ENCODE peak calls at places on chromosomes 12 and 14, in four cellular contexts. N is A549, J is H1, T is HepG2. P is an unnamed sample.
A peak's percentile ranks its signal among the peaks of the same experiment; 100 is the strongest.

GRCh38 chr12:106301241-106301610 is 1.3 kb upstream of the TCP11L2 start:
- DNase-seq in N (no peak), T (no peak), J (no peak), P (no peak)

GRCh38 chr12:82896979-82897378 is 210.3 kb downstream of the TMTC2 start:
- DNase-seq in N (peak; percentile 28), T (no peak), J (no peak), P (peak; percentile 8)

GRCh38 chr14:52922059-52922458 is 28.8 kb downstream of the FERMT2 start:
- DNase-seq in J (no peak), T (no peak), N (no peak), P (no peak)

GRCh38 chr12:58314610-58315009 is 373.2 kb downstream of the ATP23 start:
- DNase-seq in J (no peak), T (no peak), N (no peak), P (peak; percentile 41)

GRCh38 chr14:71610149-71610548 is 322.1 kb upstream of the RGS6 start:
- DNase-seq in T (no peak), J (no peak), N (no peak), P (no peak)

GRCh38 chr14:104278214-104278534 is 139.8 kb downstream of the KIF26A start:
- DNase-seq in T (no peak), N (no peak), J (no peak), P (no peak)

GRCh38 chr14:104723651-104724406 is at the start of gene ADSS1:
- DNase-seq in T (peak; percentile 24), N (peak; percentile 70), J (no peak), P (peak; percentile 46)

GRCh38 chr14:103191856-103192835 is 68.9 kb downstream of the TNFAIP2 start:
- DNase-seq in J (no peak), N (no peak), T (no peak), P (no peak)

GRCh38 chr14:87990687-87991086 is 2.3 kb downstream of the GALC start:
- DNase-seq in T (no peak), J (no peak), N (no peak), P (no peak)

GRCh38 chr14:36271939-36272907 is 48.2 kb downstream of the MBIP start:
- DNase-seq in N (no peak), T (no peak), J (no peak), P (peak; percentile 5)

GRCh38 chr14:104734601-104734990 is 10.6 kb downstream of the ADSS1 start:
- DNase-seq in T (no peak), N (no peak), J (no peak), P (no peak)

GRCh38 chr12:131536337-131536736 is 174.6 kb upstream of the SFSWAP start:
- DNase-seq in J (no peak), T (no peak), N (no peak), P (no peak)

GRCh38 chr12:68888243-68888642 is 44.7 kb downstream of the CPM start:
- DNase-seq in T (no peak), N (no peak), J (no peak), P (no peak)

GRCh38 chr12:112537710-112538396 is 119.1 kb downstream of the PTPN11 start:
- DNase-seq in N (no peak), J (peak; percentile 60), T (peak; percentile 56), P (no peak)

GRCh38 chr12:1099158-1099557 is 108.1 kb downstream of the ERC1 start:
- DNase-seq in J (no peak), N (no peak), T (no peak), P (no peak)

GRCh38 chr12:153080-153746 is 60.7 kb downstream of the SLC6A12 start:
- DNase-seq in N (peak; percentile 90), T (peak; percentile 75), J (peak; percentile 70), P (peak; percentile 29)

GRCh38 chr12:51262758-51263177 is 7.4 kb downstream of the SMAGP start:
- DNase-seq in N (peak; percentile 46), J (no peak), T (no peak), P (peak; percentile 63)

GRCh38 chr12:89861086-89861485 is 152.4 kb upstream of the ATP2B1 start:
- DNase-seq in N (no peak), T (no peak), J (no peak), P (no peak)

GRCh38 chr12:11059041-11059440 is 3.1 kb downstream of the TAS2R46 start:
- DNase-seq in T (no peak), J (no peak), N (no peak), P (no peak)

GRCh38 chr12:132847363-132848356 is 19.0 kb upstream of the GOLGA3 start:
- DNase-seq in T (no peak), J (peak; percentile 47), N (no peak), P (no peak)

GRCh38 chr12:90953956-90954421 is 987 bp downstream of the CCER1 start:
- DNase-seq in J (peak; percentile 87), T (peak; percentile 38), N (no peak), P (no peak)

GRCh38 chr14:78902010-78902623 is 731.9 kb downstream of the NRXN3 start:
- DNase-seq in N (no peak), T (peak; percentile 8), J (no peak), P (peak; percentile 44)

GRCh38 chr14:55448146-55448614 is 7.8 kb upstream of the TBPL2 start:
- DNase-seq in J (no peak), N (peak; percentile 79), T (no peak), P (peak; percentile 96)

GRCh38 chr12:69898236-69898635 is 73.2 kb downstream of the MYRFL start:
- DNase-seq in J (no peak), T (no peak), N (no peak), P (no peak)

GRCh38 chr12:6605425-6606330 is 1.5 kb downstream of the CHD4 start:
- DNase-seq in N (peak; percentile 36), J (no peak), T (no peak), P (peak; percentile 15)

GRCh38 chr12:90801776-90802175 is 153.2 kb downstream of the CCER1 start:
- DNase-seq in N (no peak), J (no peak), T (no peak), P (peak; percentile 54)

GRCh38 chr12:98893601-98894411 is 248.7 kb downstream of the APAF1 start:
- DNase-seq in T (no peak), N (no peak), J (no peak), P (no peak)

GRCh38 chr14:89667983-89668382 is 250.9 kb upstream of the FOXN3 start:
- DNase-seq in T (no peak), N (no peak), J (no peak), P (no peak)

GRCh38 chr14:105423488-105424195 is 4.0 kb downstream of the MTA1 start:
- DNase-seq in N (no peak), J (no peak), T (no peak), P (no peak)

GRCh38 chr12:57110189-57111045 is 745 bp downstream of the STAT6 start:
- DNase-seq in T (peak; percentile 77), N (peak; percentile 64), J (no peak), P (peak; percentile 59)

GRCh38 chr12:68364893-68365725 is 32.9 kb upstream of the MDM1 start:
- DNase-seq in N (peak; percentile 96), J (no peak), T (peak; percentile 72), P (peak; percentile 90)

GRCh38 chr14:31251028-31251958 is 43.7 kb upstream of the HECTD1 start:
- DNase-seq in T (no peak), N (no peak), J (no peak), P (no peak)

GRCh38 chr14:96235426-96235825 is 20.6 kb upstream of the BDKRB1 start:
- DNase-seq in T (no peak), J (no peak), N (no peak), P (no peak)

GRCh38 chr12:51949342-51950030 is 2.0 kb upstream of the ACVR1B start:
- DNase-seq in N (no peak), J (no peak), T (no peak), P (no peak)

GRCh38 chr14:103905861-103906456 is 22.3 kb upstream of the TDRD9 start:
- DNase-seq in J (peak; percentile 19), T (no peak), N (no peak), P (peak; percentile 15)

GRCh38 chr12:108594-108993 is 42.0 kb downstream of the IQSEC3 start:
- DNase-seq in N (no peak), J (no peak), T (no peak), P (no peak)

GRCh38 chr14:56874375-56874774 is 64.1 kb upstream of the OTX2 start:
- DNase-seq in N (peak; percentile 7), J (no peak), T (peak; percentile 18), P (peak; percentile 2)

GRCh38 chr12:114916124-114916523 is 232.1 kb upstream of the TBX3 start:
- DNase-seq in T (no peak), N (no peak), J (no peak), P (no peak)

GRCh38 chr12:57522887-57523705 is 472 bp downstream of the MBD6 start:
- DNase-seq in T (no peak), N (no peak), J (no peak), P (peak; percentile 72)

GRCh38 chr12:48973084-48973483 is 1.5 kb upstream of the WNT10B start:
- DNase-seq in N (no peak), J (no peak), T (no peak), P (no peak)

GRCh38 chr12:48973992-48974673 is 2.6 kb upstream of the WNT10B start:
- DNase-seq in T (no peak), J (no peak), N (no peak), P (peak; percentile 53)

GRCh38 chr12:48970702-48971334 is 717 bp downstream of the WNT10B start:
- DNase-seq in T (no peak), J (no peak), N (no peak), P (no peak)

GRCh38 chr12:48972213-48973021 is 882 bp upstream of the WNT10B start:
- DNase-seq in T (no peak), N (no peak), J (no peak), P (no peak)

GRCh38 chr12:48973531-48973930 is 2.0 kb upstream of the WNT10B start:
- DNase-seq in J (no peak), T (peak; percentile 39), N (no peak), P (no peak)
- TF ChIP-seq MAX in J (no peak), T (no peak), N (no peak), P (no peak)

DNA sequence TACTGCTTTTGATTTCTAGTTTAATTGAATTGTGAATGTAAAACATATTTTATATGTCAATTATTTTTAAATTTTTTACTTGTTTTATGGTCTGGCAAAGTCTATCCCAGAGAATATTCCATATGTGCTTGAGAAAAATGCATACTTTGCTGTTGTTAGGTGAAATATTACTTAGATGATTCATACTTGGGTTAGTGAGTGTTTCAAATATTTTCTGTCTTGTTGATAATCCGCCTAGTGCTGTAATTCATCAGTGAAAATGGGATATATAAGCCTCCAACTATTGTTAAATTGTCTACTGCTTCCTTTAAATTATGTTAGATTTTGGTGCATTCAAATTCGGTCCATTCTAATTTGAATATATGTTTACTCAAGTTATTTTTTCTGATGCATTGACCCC is 395.5 kb downstream of the LRFN5 start:
- DNase-seq in T (no peak), N (no peak), J (no peak), P (no peak)
- TF ChIP-seq JUN in T (no peak), N (no peak), J (no peak), P (no peak)

DNA sequence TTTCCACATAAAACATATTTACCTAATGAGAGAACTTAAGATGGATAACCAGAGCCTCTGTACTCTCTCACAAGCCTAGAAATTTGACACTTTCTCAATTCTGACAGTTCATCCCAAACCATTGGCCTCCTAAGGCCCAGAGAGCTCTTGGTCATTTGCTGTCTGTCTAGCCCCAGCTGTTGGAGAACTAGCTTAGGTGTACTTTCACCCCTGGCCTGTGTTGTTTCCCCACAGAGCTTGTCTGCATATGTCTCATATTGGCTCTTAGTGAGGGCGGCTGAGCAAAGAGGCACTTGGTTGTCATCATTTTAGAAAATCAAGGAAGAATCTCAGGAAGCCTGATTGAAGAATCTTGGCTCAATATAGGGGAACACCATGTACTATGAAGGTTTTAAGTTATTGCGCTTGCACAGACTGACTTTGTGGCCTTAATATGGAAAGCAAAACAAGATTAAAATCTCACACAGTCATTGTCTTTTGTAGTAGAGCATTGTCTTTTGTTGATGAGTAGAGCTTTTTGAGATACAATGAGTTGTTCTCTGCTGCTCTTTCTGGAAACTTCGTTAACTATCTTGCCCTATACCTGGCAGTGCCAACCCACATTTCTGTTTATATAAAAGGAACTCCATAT is 324.6 kb downstream of the RAD51B start:
- DNase-seq in T (peak; percentile 44), J (no peak), N (no peak), P (peak; percentile 32)
- H3K4me1 ChIP-seq in T (peaks cover 37% of the 10 kb centered on the region), J (no peaks in the 10 kb centered on the region), N (peaks cover 85% of the 10 kb centered on the region), P (peaks cover 35% of the 10 kb centered on the region)

GRCh38 chr12:55619352-55620138 is 17.1 kb upstream of the OR10P1 start:
- DNase-seq in N (peak; percentile 91), T (peak; percentile 92), J (peak; percentile 43), P (peak; percentile 95)
- TF ChIP-seq MAX in N (peak; percentile 95), T (peak; percentile 69), J (peak; percentile 70), P (peak; percentile 70)